ENCODE peak calls at places on chromosomes 2 and 18, in ten cellular contexts. One of them, this sample, is unnamed.

GRCh38 chr2:232873909-232874641 is 4.0 kb downstream of the SNORC start:
- DNase-seq in activated T-helper 1 cell treated with anti-CD3 and anti-CD28 coated beads, Interleukin-12 subunit alpha, Interleukin-12 subunit beta, Interleukin-2, Interleukin-4 antibody, amounts not matched to agents 30 ng/mL and 10 ng/mL and 1 ng/mL, durations not matched to agents 14 hours and 24 hours and 36 hours: no peak
- DNase-seq in tibial nerve: peak
- DNase-seq in stimulated activated CD4-positive, alpha-beta T cell treated with anti-CD3 and anti-CD28 coated beads, Interleukin-1b, Interleukin-23, amount 100 ng/mL, for 24 hours: no peak
- DNase-seq in CD4-positive, alpha-beta memory T cell: no peak
- DNase-seq in RWPE2: no peak
- DNase-seq in H7: no peak
- DNase-seq in HCT116: no peak
- DNase-seq in fibroblast of pulmonary artery: no peak
- DNase-seq in AG04450: no peak
- DNase-seq in this sample: no peak

GRCh38 chr18:70822167-70822566 is 533.3 kb downstream of the SOCS6 start:
- DNase-seq in activated T-helper 1 cell treated with anti-CD3 and anti-CD28 coated beads, Interleukin-12 subunit alpha, Interleukin-12 subunit beta, Interleukin-2, Interleukin-4 antibody, amounts not matched to agents 30 ng/mL and 10 ng/mL and 1 ng/mL, durations not matched to agents 14 hours and 24 hours and 36 hours: no peak
- DNase-seq in tibial nerve: no peak
- DNase-seq in stimulated activated CD4-positive, alpha-beta T cell treated with anti-CD3 and anti-CD28 coated beads, Interleukin-1b, Interleukin-23, amount 100 ng/mL, for 24 hours: no peak
- DNase-seq in CD4-positive, alpha-beta memory T cell: no peak
- DNase-seq in RWPE2: no peak
- DNase-seq in H7: no peak
- DNase-seq in HCT116: no peak
- DNase-seq in fibroblast of pulmonary artery: no peak
- DNase-seq in AG04450: no peak
- DNase-seq in this sample: no peak

GRCh38 chr2:241224068-241224850 is 35.8 kb downstream of the ANO7 start:
- DNase-seq in activated T-helper 1 cell treated with anti-CD3 and anti-CD28 coated beads, Interleukin-12 subunit alpha, Interleukin-12 subunit beta, Interleukin-2, Interleukin-4 antibody, amounts not matched to agents 30 ng/mL and 10 ng/mL and 1 ng/mL, durations not matched to agents 14 hours and 24 hours and 36 hours: no peak
- DNase-seq in tibial nerve: no peak
- DNase-seq in stimulated activated CD4-positive, alpha-beta T cell treated with anti-CD3 and anti-CD28 coated beads, Interleukin-1b, Interleukin-23, amount 100 ng/mL, for 24 hours: no peak
- DNase-seq in CD4-positive, alpha-beta memory T cell: no peak
- DNase-seq in RWPE2: peak
- DNase-seq in H7: peak
- DNase-seq in HCT116: no peak
- DNase-seq in fibroblast of pulmonary artery: peak
- DNase-seq in AG04450: no peak
- DNase-seq in this sample: no peak

GRCh38 chr18:7000484-7001096 is 117.0 kb downstream of the LAMA1 start:
- DNase-seq in activated T-helper 1 cell treated with anti-CD3 and anti-CD28 coated beads, Interleukin-12 subunit alpha, Interleukin-12 subunit beta, Interleukin-2, Interleukin-4 antibody, amounts not matched to agents 30 ng/mL and 10 ng/mL and 1 ng/mL, durations not matched to agents 14 hours and 24 hours and 36 hours: no peak
- DNase-seq in tibial nerve: no peak
- DNase-seq in stimulated activated CD4-positive, alpha-beta T cell treated with anti-CD3 and anti-CD28 coated beads, Interleukin-1b, Interleukin-23, amount 100 ng/mL, for 24 hours: no peak
- DNase-seq in CD4-positive, alpha-beta memory T cell: no peak
- DNase-seq in RWPE2: no peak
- DNase-seq in H7: peak
- DNase-seq in HCT116: no peak
- DNase-seq in fibroblast of pulmonary artery: peak
- DNase-seq in AG04450: no peak
- DNase-seq in this sample: no peak

GRCh38 chr2:230784840-230785239 is 72.2 kb downstream of the CAB39 start:
- DNase-seq in activated T-helper 1 cell treated with anti-CD3 and anti-CD28 coated beads, Interleukin-12 subunit alpha, Interleukin-12 subunit beta, Interleukin-2, Interleukin-4 antibody, amounts not matched to agents 30 ng/mL and 10 ng/mL and 1 ng/mL, durations not matched to agents 14 hours and 24 hours and 36 hours: no peak
- DNase-seq in tibial nerve: no peak
- DNase-seq in stimulated activated CD4-positive, alpha-beta T cell treated with anti-CD3 and anti-CD28 coated beads, Interleukin-1b, Interleukin-23, amount 100 ng/mL, for 24 hours: no peak
- DNase-seq in CD4-positive, alpha-beta memory T cell: no peak
- DNase-seq in RWPE2: no peak
- DNase-seq in H7: no peak
- DNase-seq in HCT116: no peak
- DNase-seq in fibroblast of pulmonary artery: peak
- DNase-seq in AG04450: no peak
- DNase-seq in this sample: no peak

GRCh38 chr2:37570773-37571570 is 100.5 kb downstream of the CDC42EP3 start:
- DNase-seq in activated T-helper 1 cell treated with anti-CD3 and anti-CD28 coated beads, Interleukin-12 subunit alpha, Interleukin-12 subunit beta, Interleukin-2, Interleukin-4 antibody, amounts not matched to agents 30 ng/mL and 10 ng/mL and 1 ng/mL, durations not matched to agents 14 hours and 24 hours and 36 hours: no peak
- DNase-seq in tibial nerve: no peak
- DNase-seq in stimulated activated CD4-positive, alpha-beta T cell treated with anti-CD3 and anti-CD28 coated beads, Interleukin-1b, Interleukin-23, amount 100 ng/mL, for 24 hours: no peak
- DNase-seq in CD4-positive, alpha-beta memory T cell: no peak
- DNase-seq in RWPE2: peak
- DNase-seq in H7: no peak
- DNase-seq in HCT116: no peak
- DNase-seq in fibroblast of pulmonary artery: peak
- DNase-seq in AG04450: no peak
- DNase-seq in this sample: no peak

GRCh38 chr2:119367472-119368099 is 809 bp downstream of the DBI start:
- DNase-seq in activated T-helper 1 cell treated with anti-CD3 and anti-CD28 coated beads, Interleukin-12 subunit alpha, Interleukin-12 subunit beta, Interleukin-2, Interleukin-4 antibody, amounts not matched to agents 30 ng/mL and 10 ng/mL and 1 ng/mL, durations not matched to agents 14 hours and 24 hours and 36 hours: peak
- DNase-seq in tibial nerve: no peak
- DNase-seq in stimulated activated CD4-positive, alpha-beta T cell treated with anti-CD3 and anti-CD28 coated beads, Interleukin-1b, Interleukin-23, amount 100 ng/mL, for 24 hours: peak
- DNase-seq in CD4-positive, alpha-beta memory T cell: peak
- DNase-seq in RWPE2: no peak
- DNase-seq in H7: peak
- DNase-seq in HCT116: no peak
- DNase-seq in fibroblast of pulmonary artery: peak
- DNase-seq in AG04450: no peak
- DNase-seq in this sample: peak

GRCh38 chr2:56130463-56131070 is 53.2 kb upstream of the CCDC85A start:
- DNase-seq in activated T-helper 1 cell treated with anti-CD3 and anti-CD28 coated beads, Interleukin-12 subunit alpha, Interleukin-12 subunit beta, Interleukin-2, Interleukin-4 antibody, amounts not matched to agents 30 ng/mL and 10 ng/mL and 1 ng/mL, durations not matched to agents 14 hours and 24 hours and 36 hours: no peak
- DNase-seq in tibial nerve: no peak
- DNase-seq in stimulated activated CD4-positive, alpha-beta T cell treated with anti-CD3 and anti-CD28 coated beads, Interleukin-1b, Interleukin-23, amount 100 ng/mL, for 24 hours: no peak
- DNase-seq in CD4-positive, alpha-beta memory T cell: no peak
- DNase-seq in RWPE2: no peak
- DNase-seq in H7: peak
- DNase-seq in HCT116: peak
- DNase-seq in fibroblast of pulmonary artery: peak
- DNase-seq in AG04450: peak
- DNase-seq in this sample: peak

GRCh38 chr2:2591542-2591940 is 260.5 kb upstream of the MYT1L start:
- DNase-seq in activated T-helper 1 cell treated with anti-CD3 and anti-CD28 coated beads, Interleukin-12 subunit alpha, Interleukin-12 subunit beta, Interleukin-2, Interleukin-4 antibody, amounts not matched to agents 30 ng/mL and 10 ng/mL and 1 ng/mL, durations not matched to agents 14 hours and 24 hours and 36 hours: no peak
- DNase-seq in tibial nerve: no peak
- DNase-seq in stimulated activated CD4-positive, alpha-beta T cell treated with anti-CD3 and anti-CD28 coated beads, Interleukin-1b, Interleukin-23, amount 100 ng/mL, for 24 hours: no peak
- DNase-seq in CD4-positive, alpha-beta memory T cell: no peak
- DNase-seq in RWPE2: no peak
- DNase-seq in H7: no peak
- DNase-seq in HCT116: no peak
- DNase-seq in fibroblast of pulmonary artery: no peak
- DNase-seq in AG04450: no peak
- DNase-seq in this sample: no peak